ENCODE peak calls at places on chromosome 17, in nine cellular contexts. B is colonic mucosa; P is NT2/D1; K is CD4-positive, CD25-positive, alpha-beta regulatory T cell; L is prostate gland; Q is cardiac muscle cell; O is esophagus squamous epithelium; E is OCI-LY7; X is mucosa of descending colon. A is an unnamed sample.

GRCh38 chr17:39406951-39407350 is 5.5 kb upstream of the FBXL20 start:
- DNase-seq in B (no peak), P (no peak), K (no peak), L (no peak), Q (no peak), O (no peak), E (no peak), X (no peak), A (no peak)

GRCh38 chr17:19331134-19331533 is 31.4 kb downstream of the B9D1 start:
- DNase-seq in B (no peak), P (no peak), K (no peak), L (no peak), Q (peak; percentile 70), O (no peak), E (no peak), X (no peak), A (no peak)

GRCh38 chr17:43591750-43592562 is 45.8 kb upstream of the ETV4 start:
- DNase-seq in B (peak; percentile 62), P (no peak), K (no peak), L (no peak), Q (peak; percentile 90), O (no peak), E (no peak), X (peak; percentile 47), A (no peak)

GRCh38 chr17:42323268-42323773 is 35.0 kb downstream of the STAT5A start:
- DNase-seq in B (no peak), P (no peak), K (no peak), L (no peak), Q (no peak), O (no peak), E (no peak), X (no peak), A (no peak)

GRCh38 chr17:19876524-19877161 is 8.9 kb upstream of the ULK2 start:
- DNase-seq in B (peak; percentile 26), P (no peak), K (peak; percentile 74), L (no peak), Q (no peak), O (no peak), E (no peak), X (peak; percentile 25), A (peak; percentile 64)

GRCh38 chr17:72404872-72405271 is 284.1 kb downstream of the SOX9 start:
- DNase-seq in B (no peak), P (no peak), K (no peak), L (no peak), Q (peak; percentile 56), O (no peak), E (no peak), X (no peak), A (no peak)

GRCh38 chr17:66858182-66859083 is 23.5 kb downstream of the CACNG5 start:
- DNase-seq in B (no peak), P (no peak), K (no peak), L (no peak), Q (no peak), O (no peak), E (no peak), X (no peak), A (no peak)

GRCh38 chr17:34533811-34534527 is 45.4 kb upstream of the TMEM132E start:
- DNase-seq in B (no peak), P (no peak), K (no peak), L (no peak), Q (no peak), O (no peak), E (no peak), X (no peak), A (no peak)

GRCh38 chr17:20142268-20142667 is 133.1 kb downstream of the SPECC1 start:
- DNase-seq in B (no peak), P (no peak), K (no peak), L (no peak), Q (no peak), O (no peak), E (no peak), X (no peak), A (no peak)

GRCh38 chr17:39028690-39029089 is 61.5 kb upstream of the FBXO47 start:
- DNase-seq in B (no peak), P (no peak), K (no peak), L (no peak), Q (no peak), O (no peak), E (peak; percentile 10), X (no peak), A (no peak)

GRCh38 chr17:9854255-9854654 is 28.5 kb downstream of the GLP2R start:
- DNase-seq in B (no peak), P (no peak), K (no peak), L (no peak), Q (no peak), O (no peak), E (no peak), X (no peak), A (no peak)

GRCh38 chr17:32627233-32628008 is 140.6 kb downstream of the CDK5R1 start:
- DNase-seq in B (no peak), P (peak; percentile 51), K (no peak), L (no peak), Q (peak; percentile 35), O (no peak), E (no peak), X (no peak), A (no peak)

GRCh38 chr17:31853911-31854470 is 5.1 kb downstream of the COPRS start:
- DNase-seq in B (no peak), P (no peak), K (no peak), L (no peak), Q (no peak), O (no peak), E (no peak), X (no peak), A (no peak)

GRCh38 chr17:44043326-44043725 is 23.1 kb downstream of the LSM12 start:
- DNase-seq in B (no peak), P (no peak), K (no peak), L (no peak), Q (peak; percentile 77), O (no peak), E (no peak), X (no peak), A (no peak)

GRCh38 chr17:55175788-55176425 is 88.9 kb upstream of the HLF start:
- DNase-seq in B (no peak), P (no peak), K (no peak), L (no peak), Q (no peak), O (no peak), E (peak; percentile 76), X (no peak), A (no peak)

GRCh38 chr17:78568494-78569115 is 8.6 kb downstream of the DNAH17 start:
- DNase-seq in B (no peak), P (no peak), K (no peak), L (no peak), Q (peak; percentile 68), O (no peak), E (no peak), X (no peak), A (no peak)

GRCh38 chr17:82502207-82502606 is 17.3 kb upstream of the FOXK2 start:
- DNase-seq in B (no peak), P (no peak), K (no peak), L (peak; percentile 78), Q (peak; percentile 62), O (no peak), E (no peak), X (no peak), A (no peak)

GRCh38 chr17:8393470-8394231 is 4.0 kb downstream of the RNF222 start:
- DNase-seq in B (peak; percentile 41), P (no peak), K (peak; percentile 82), L (no peak), Q (no peak), O (no peak), E (peak; percentile 71), X (peak; percentile 56), A (peak; percentile 54)

GRCh38 chr17:1074886-1075665 is 78.1 kb downstream of the TIMM22 start:
- DNase-seq in B (no peak), P (no peak), K (no peak), L (no peak), Q (no peak), O (no peak), E (no peak), X (no peak), A (no peak)

DNA sequence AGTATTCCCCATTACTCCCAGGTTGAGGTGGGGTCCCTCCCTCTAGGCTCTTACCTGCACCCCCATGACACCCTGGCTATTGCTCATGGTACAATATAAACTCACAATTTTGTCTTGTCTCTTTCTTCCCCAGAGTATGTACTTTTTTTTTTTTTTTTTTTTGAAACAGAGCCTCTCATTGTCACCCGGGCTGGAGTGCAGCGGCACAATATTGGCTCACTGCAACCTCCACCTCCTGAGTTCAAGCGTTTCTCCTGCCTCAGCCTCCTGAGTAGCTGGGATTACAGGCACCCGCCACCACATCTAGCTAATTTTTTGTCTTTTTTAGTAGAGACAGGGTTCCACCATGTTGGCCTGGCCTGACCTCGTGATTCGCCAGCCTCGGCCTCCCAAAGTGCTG is 8.5 kb downstream of the KANSL1 start:
- DNase-seq in B (no peak), P (no peak), K (no peak), L (no peak), Q (no peak), O (no peak), E (no peak), X (no peak), A (no peak)
- H3K4me1 ChIP-seq in B (peaks cover 21% of the 10 kb centered on the region), P (peaks cover 10% of the 10 kb centered on the region), K (peaks cover 97% of the 10 kb centered on the region), L (no peaks in the 10 kb centered on the region), Q (peaks cover 44% of the 10 kb centered on the region), O (peaks cover 54% of the 10 kb centered on the region), E (peaks cover 63% of the 10 kb centered on the region), X (peaks cover 25% of the 10 kb centered on the region), A (peaks cover 95% of the 10 kb centered on the region)

GRCh38 chr17:80307994-80308671 is 47.5 kb downstream of the RNF213 start:
- DNase-seq in B (no peak), P (no peak), K (no peak), L (no peak), Q (no peak), O (no peak), E (no peak), X (no peak), A (no peak)
- H3K36me3 ChIP-seq in B (peaks cover 23% of the 10 kb centered on the region), P (peaks cover 81% of the 10 kb centered on the region), K (peaks cover 86% of the 10 kb centered on the region), L (peaks cover 3% of the 10 kb centered on the region), Q (peaks cover 4% of the 10 kb centered on the region), O (peaks cover 41% of the 10 kb centered on the region), E (peaks cover 33% of the 10 kb centered on the region), X (peaks cover 15% of the 10 kb centered on the region), A (peaks cover 92% of the 10 kb centered on the region)

GRCh38 chr17:62860962-62861873 is 53.1 kb upstream of the MARCHF10 start:
- DNase-seq in B (no peak), P (no peak), K (no peak), L (no peak), Q (no peak), O (no peak), E (no peak), X (no peak), A (no peak)
- H3K4me3 ChIP-seq in B (no peak overlapping the region), P (no peak overlapping the region), K (no peak overlapping the region), L (no peak overlapping the region), Q (no peak overlapping the region), O (no peak overlapping the region), E (no peak overlapping the region), X (no peak overlapping the region), A (no peak overlapping the region)

DNA sequence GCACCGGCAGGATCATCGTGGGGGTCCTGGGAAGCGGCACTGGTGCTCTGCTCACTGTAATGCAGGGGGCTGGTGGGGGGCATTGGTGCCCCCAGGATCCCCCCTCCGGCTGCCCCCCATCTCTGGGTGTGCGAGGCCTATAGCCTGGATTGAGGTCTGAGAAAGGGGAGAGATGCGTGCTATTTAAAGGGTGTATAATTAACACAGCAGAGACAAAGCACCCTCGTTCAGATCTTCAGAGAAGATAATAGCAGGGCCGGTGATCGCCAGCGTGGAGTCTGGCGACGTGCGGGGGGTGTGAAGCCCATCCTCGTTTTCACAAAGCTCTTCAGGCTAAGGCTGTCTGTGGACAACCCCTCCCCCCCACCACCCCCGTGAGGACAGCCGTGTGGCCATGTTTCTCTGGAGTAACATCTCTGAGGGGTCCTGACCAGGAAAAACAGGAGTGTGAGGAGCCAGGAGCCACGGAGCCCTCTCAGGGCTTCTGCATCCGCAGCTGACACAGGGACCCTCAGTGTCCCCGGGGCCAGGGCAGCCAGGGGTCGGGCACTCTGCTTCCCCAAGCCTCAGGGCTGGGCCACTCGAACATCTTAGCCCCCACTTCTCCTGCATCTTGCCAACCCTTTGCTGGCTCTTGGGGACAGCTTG is 58.7 kb downstream of the BAIAP2 start:
- DNase-seq in B (no peak), P (no peak), K (no peak), L (no peak), Q (no peak), O (no peak), E (no peak), X (no peak), A (no peak)
- H3K4me1 ChIP-seq in B (peaks cover 18% of the 10 kb centered on the region), P (peaks cover 71% of the 10 kb centered on the region), K (peaks cover 34% of the 10 kb centered on the region), L (peaks cover 22% of the 10 kb centered on the region), Q (peaks cover 41% of the 10 kb centered on the region), O (peaks cover 88% of the 10 kb centered on the region), E (peaks cover 4% of the 10 kb centered on the region), X (peaks cover 36% of the 10 kb centered on the region), A (peaks cover 56% of the 10 kb centered on the region)

A was measured in CD4-positive, alpha-beta memory T cell.